ENCODE peak calls at places on chromosomes 13 and 19, in four cellular contexts. Q is HFF-Myc, W is left ventricle myocardium inferior, Z is fibroblast of pulmonary artery. K is an unnamed sample.

GRCh38 chr19:40341601-40342482 is 6.4 kb downstream of the C19orf47 start:
- DNase-seq in Z (no peak), Q (no peak), W (peak), K (no peak)

GRCh38 chr19:18308051-18308947 is 14.6 kb downstream of the LSM4 start:
- DNase-seq in Q (no peak), W (no peak), Z (no peak), K (no peak)

GRCh38 chr19:39738809-39739208 is 980 bp upstream of the CLC start:
- DNase-seq in Z (no peak), Q (no peak), W (no peak), K (no peak)

GRCh38 chr19:11699931-11700794 is 38.6 kb downstream of the ZNF823 start:
- DNase-seq in Q (no peak), Z (peak), W (no peak), K (no peak)

GRCh38 chr13:48775804-48776203 is 122.1 kb downstream of the CYSLTR2 start:
- DNase-seq in W (no peak), Z (peak), Q (peak), K (no peak)

GRCh38 chr19:24054044-24054935 is 32.7 kb upstream of the ZNF254 start:
- DNase-seq in W (no peak), Z (peak), Q (no peak), K (no peak)

GRCh38 chr13:110276553-110276950 is 30.4 kb downstream of the COL4A1 start:
- DNase-seq in Z (no peak), W (no peak), Q (no peak), K (no peak)

GRCh38 chr13:94444826-94445225 is 34.7 kb downstream of the DCT start:
- DNase-seq in Z (no peak), W (no peak), Q (no peak), K (no peak)

GRCh38 chr13:106649495-106649894 is 81.6 kb upstream of the ARGLU1 start:
- DNase-seq in Q (no peak), W (no peak), Z (peak), K (no peak)

GRCh38 chr19:57276430-57276829 is 3.9 kb upstream of the ZNF460 start:
- DNase-seq in W (no peak), Z (no peak), Q (no peak), K (no peak)

GRCh38 chr19:29085630-29086029 is 127.3 kb downstream of the UQCRFS1 start:
- DNase-seq in Z (no peak), W (no peak), Q (no peak), K (no peak)

GRCh38 chr13:113365551-113365971 is 1.6 kb upstream of the GRTP1 start:
- DNase-seq in Z (no peak), Q (no peak), W (no peak), K (no peak)

GRCh38 chr13:55815458-55816033 is 1325.2 kb upstream of the PRR20A start:
- DNase-seq in Z (no peak), W (no peak), Q (no peak), K (no peak)

DNA sequence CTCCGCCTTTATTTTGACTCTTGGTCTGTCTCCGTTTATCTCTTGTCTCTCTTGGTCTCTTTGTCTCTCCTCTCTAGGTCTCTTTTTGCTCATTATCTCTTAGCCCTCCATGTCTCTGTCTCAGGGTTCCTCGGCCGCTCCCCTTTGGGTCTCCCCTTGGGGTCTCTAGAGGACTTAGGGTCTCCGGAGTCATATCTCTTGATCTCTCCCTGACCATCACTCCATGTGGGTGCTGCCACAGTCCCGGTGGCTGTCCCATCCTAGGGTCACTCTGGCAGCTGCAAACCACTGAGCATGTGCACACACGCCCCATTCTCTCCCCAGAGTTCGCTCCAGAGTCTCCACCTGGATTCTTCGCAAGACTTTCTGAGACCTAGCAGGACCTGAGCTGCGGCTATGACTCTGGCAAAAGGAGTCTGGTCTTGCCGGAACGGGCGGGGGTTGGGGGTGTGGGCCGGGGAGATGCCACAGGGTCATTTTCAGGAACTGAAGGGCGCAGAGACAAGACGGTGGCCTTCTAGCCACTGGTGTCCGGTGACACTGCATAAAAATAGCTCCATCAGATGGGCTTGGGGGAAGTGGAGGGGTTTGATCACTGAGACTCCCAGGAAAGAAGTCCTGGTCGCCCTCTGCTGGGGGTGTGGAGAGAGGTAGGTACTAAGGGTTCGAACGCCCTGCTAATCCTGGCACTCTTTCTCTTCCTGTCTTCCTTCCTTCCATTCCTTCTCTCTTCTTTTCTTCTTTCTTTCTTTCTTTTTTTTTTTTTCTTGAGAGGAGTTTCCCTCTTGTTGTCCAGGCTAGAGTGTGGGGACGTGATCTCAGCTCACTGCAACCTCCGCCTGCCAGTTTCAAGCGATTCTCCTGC is 1.2 kb upstream of the KCNA7 start:
- DNase-seq in Z (no peak), Q (no peak), W (no peak), K (no peak)
- TF ChIP-seq CTCF in Z (peak), Q (peak), W (peak), K (no peak)

DNA sequence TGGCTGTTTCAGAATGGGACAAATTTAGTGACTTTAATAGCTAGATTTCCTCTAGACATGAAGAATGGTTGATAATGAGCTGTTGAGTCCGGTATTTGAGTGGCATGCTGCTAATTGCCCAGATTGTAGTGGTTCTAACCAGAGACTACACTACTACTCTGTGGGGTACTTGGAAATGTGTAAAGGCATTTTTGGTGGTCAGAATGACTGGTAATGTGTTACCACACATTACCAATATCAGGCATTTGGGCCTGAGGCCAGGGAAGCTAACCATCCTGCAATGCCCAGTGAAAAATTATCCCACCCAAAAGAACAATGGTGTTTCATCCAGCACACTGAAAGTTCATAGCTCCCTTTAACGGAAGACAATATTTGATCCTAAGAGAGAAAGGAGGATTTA is 17.5 kb upstream of the N4BP2L1 start:
- DNase-seq in Z (no peak), W (no peak), Q (no peak), K (no peak)
- TF ChIP-seq CTCF in Z (no peak), W (no peak), Q (no peak), K (no peak)

GRCh38 chr19:8022275-8022674 is 16.8 kb upstream of the ELAVL1 start:
- DNase-seq in Q (no peak), W (no peak), Z (no peak), K (no peak)
- TF ChIP-seq CTCF in Q (no peak), W (no peak), Z (no peak), K (no peak)

GRCh38 chr19:1956868-1957492 is 16.0 kb downstream of the CSNK1G2 start:
- DNase-seq in Z (no peak), W (peak), Q (no peak), K (no peak)
- TF ChIP-seq CTCF in Z (no peak), W (no peak), Q (no peak), K (no peak)

GRCh38 chr19:10332158-10332964 is 968 bp downstream of the RAVER1 start:
- DNase-seq in Z (no peak), W (no peak), Q (no peak), K (no peak)

GRCh38 chr19:10333758-10334339 is 520 bp upstream of the RAVER1 start:
- DNase-seq in W (no peak), Z (peak), Q (no peak), K (no peak)

GRCh38 chr19:10332965-10333757 is at the start of gene RAVER1:
- DNase-seq in Z (peak), W (peak), Q (peak), K (peak)

GRCh38 chr19:10335149-10336053 is 2.1 kb upstream of the RAVER1 start:
- DNase-seq in Z (no peak), W (no peak), Q (no peak), K (no peak)

DNA sequence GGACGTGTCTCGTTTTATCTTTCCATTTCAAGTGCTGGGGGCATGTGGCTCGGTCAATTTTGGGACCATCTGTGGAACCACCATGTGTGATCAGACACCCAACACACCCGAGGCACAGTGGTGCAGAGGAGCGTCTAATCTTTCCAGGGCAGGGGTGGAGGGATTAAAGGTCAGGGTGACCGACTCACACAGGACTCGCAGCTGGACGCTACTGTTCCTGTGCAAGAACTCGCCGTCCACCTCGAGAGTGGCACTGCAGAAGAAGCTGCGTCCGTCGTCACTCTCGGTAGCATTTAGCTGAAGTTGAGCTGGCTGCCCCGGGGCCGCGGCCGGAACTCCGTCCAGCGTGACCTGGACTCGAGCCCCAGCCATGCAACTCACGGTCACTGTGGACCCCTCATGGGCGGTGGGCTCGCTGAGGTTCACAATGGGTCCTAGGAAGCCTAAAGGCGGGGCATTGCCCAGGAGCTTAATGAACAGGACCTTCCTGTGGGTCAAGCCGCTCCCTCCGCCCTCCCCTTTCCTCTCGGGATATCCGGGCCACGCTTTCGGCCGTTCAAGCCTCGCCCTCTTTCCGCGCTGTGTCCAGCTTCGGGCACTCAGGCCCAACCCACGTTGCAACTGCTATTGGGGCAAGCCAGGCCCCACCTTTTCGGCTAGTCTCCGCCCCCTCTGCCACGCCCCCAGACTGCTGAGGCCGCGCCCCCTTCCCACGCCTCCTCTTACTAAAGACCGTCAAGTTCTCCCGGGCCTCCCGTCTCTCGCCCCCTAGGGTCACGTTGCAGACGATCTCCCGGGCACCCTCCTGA is 1.2 kb upstream of the RAVER1 start:
- DNase-seq in Q (peak), W (peak), Z (peak), K (no peak)
- TF ChIP-seq CTCF in Q (no peak), W (no peak), Z (peak), K (no peak)

GRCh38 chr13:37270206-37271001 is 164.9 kb upstream of the CSNK1A1L start:
- DNase-seq in Z (no peak), W (no peak), Q (no peak), K (no peak)
- TF ChIP-seq CTCF in Z (no peak), W (no peak), Q (no peak), K (no peak)